ENCODE peak calls at places on chromosome 5, in four cellular contexts. A is right lobe of liver; Z is CD8-positive, alpha-beta T cell; J is cardiac fibroblast. R is an unnamed sample.

GRCh38 chr5:58787982-58788381 is 205.1 kb downstream of the RAB3C start:
- DNase-seq in A (no peak), Z (no peak), J (no peak), R (no peak)

GRCh38 chr5:54443264-54443663 is 12.2 kb upstream of the HSPB3 start:
- DNase-seq in A (no peak), Z (no peak), J (peak), R (no peak)

GRCh38 chr5:140926211-140926902 is at the start of gene PCDHAC1:
- DNase-seq in A (peak), Z (no peak), J (peak), R (peak)

GRCh38 chr5:130138406-130139060 is 234.3 kb downstream of the CHSY3 start:
- DNase-seq in A (no peak), Z (no peak), J (peak), R (no peak)

GRCh38 chr5:114438471-114438870 is 76.6 kb downstream of the KCNN2 start:
- DNase-seq in A (no peak), Z (no peak), J (no peak), R (no peak)

GRCh38 chr5:32023816-32024215 is 150.3 kb downstream of the GOLPH3 start:
- DNase-seq in A (no peak), Z (no peak), J (no peak), R (no peak)

GRCh38 chr5:173454764-173455598 is 126.8 kb upstream of the STC2 start:
- DNase-seq in A (no peak), Z (no peak), J (peak), R (no peak)

GRCh38 chr5:8944005-8944404 is 601.9 kb downstream of the SEMA5A start:
- DNase-seq in A (no peak), Z (no peak), J (peak), R (no peak)

GRCh38 chr5:149320791-149321330 is 24.4 kb upstream of the GRPEL2 start:
- DNase-seq in A (peak), Z (no peak), J (peak), R (no peak)

GRCh38 chr5:98424681-98425454 is 348.6 kb upstream of the RGMB start:
- DNase-seq in A (no peak), Z (no peak), J (peak), R (no peak)

DNA sequence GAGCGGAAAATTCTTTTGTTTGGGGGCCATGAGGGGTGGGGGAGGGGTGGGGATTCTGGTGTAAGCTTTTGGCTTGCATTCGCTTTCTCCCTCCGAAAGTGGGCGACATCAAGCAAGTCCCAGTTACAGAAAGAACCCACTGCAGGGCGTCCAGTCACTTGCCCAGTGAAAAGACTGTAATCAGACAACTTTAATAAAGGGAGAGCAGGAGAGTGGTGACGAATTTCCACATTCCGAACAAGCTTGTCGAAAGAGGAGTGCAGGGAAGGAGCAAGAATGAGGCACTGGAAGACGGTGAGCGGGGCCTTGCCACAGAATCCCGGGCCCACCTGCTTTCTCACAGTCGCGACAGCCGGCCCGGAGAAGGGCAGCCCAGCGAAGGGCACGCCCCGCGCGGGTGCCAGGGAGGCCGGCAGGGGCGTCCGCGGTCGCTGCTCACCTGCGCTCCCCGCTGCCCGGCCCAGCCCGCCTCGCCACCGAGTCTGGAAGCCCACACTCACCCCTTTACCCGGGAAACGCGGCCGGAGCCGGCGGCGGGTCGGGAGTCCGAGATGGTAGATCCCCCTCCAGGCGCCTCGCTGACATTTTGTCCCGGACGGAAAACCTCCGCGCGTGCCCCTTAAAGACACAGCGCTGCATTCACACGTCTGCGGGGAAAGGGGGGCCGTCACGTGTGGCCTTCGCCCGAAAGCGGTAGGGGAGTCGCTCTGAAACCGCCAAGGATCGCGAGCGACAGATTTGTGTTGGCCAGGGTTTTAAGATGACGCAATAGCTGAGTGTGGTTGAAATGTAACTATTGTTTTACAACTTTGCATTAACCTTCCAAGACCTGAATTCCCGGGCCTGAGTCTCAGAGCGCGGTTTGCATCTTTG is at the start of gene ZBED3:
- DNase-seq in A (peak), Z (peak), J (peak), R (peak)
- TF ChIP-seq CTCF in A (peak), Z (peak), J (no peak), R (peak)

GRCh38 chr5:16345454-16345853 is 120.1 kb downstream of the ZNF622 start:
- DNase-seq in A (no peak), Z (no peak), J (peak), R (no peak)
- TF ChIP-seq CTCF in A (no peak), Z (no peak), J (no peak), R (no peak)

GRCh38 chr5:34007675-34008600 is at the start of gene AMACR:
- DNase-seq in A (peak), Z (peak), J (peak), R (peak)
- TF ChIP-seq CTCF in A (no peak), Z (no peak), J (no peak), R (no peak)

GRCh38 chr5:39570418-39571027 is 145.7 kb upstream of the DAB2 start:
- DNase-seq in A (no peak), Z (no peak), J (peak), R (no peak)
- TF ChIP-seq CTCF in A (peak), Z (peak), J (peak), R (peak)

R was measured in D721Med.